ENCODE peak calls at places on chromosome X, in seven cellular contexts. F, M, Y, U, B, D and P are unnamed samples.

GRCh38 chrX:154123241-154124219 is 20.5 kb upstream of the OPN1LW start:
- DNase-seq in Y (peak), D (no peak), F (no peak), B (no peak), U (no peak), M (no peak), P (no peak)

GRCh38 chrX:102345916-102346315 is 93.9 kb downstream of the NXF2B start:
- DNase-seq in U (peak), Y (peak), F (peak), B (no peak), D (no peak), M (peak), P (peak)

GRCh38 chrX:146907391-146908240 is 93.1 kb upstream of the CXorf51A start:
- DNase-seq in U (no peak), M (no peak), B (no peak), F (no peak), Y (no peak), D (no peak), P (no peak)

GRCh38 chrX:44570524-44570923 is 27.9 kb upstream of the FUNDC1 start:
- DNase-seq in M (peak), F (no peak), D (no peak), Y (no peak), B (no peak), U (no peak), P (no peak)

GRCh38 chrX:106999002-106999975 is 723 bp downstream of the MORC4 start:
- DNase-seq in F (peak), U (peak), M (peak), B (no peak), D (peak), Y (peak), P (peak)

GRCh38 chrX:136920001-136920400 is 39.5 kb upstream of the RBMX start:
- DNase-seq in M (no peak), F (no peak), U (no peak), Y (no peak), B (no peak), D (no peak), P (no peak)

GRCh38 chrX:45070116-45071007 is 130.3 kb downstream of the DIPK2B start:
- DNase-seq in B (peak), U (no peak), D (peak), F (no peak), Y (no peak), M (peak), P (peak)

GRCh38 chrX:31397119-31397518 is 325.3 kb upstream of the FTHL17 start:
- DNase-seq in U (no peak), Y (no peak), B (no peak), F (no peak), D (no peak), M (peak), P (no peak)

GRCh38 chrX:8748855-8749254 is 16.9 kb upstream of the ANOS1 start:
- DNase-seq in U (peak), Y (peak), F (no peak), M (peak), B (no peak), D (no peak), P (peak)

GRCh38 chrX:11419102-11419501 is 125.9 kb downstream of the AMELX start:
- DNase-seq in Y (no peak), B (no peak), D (no peak), F (no peak), U (no peak), M (no peak), P (no peak)

GRCh38 chrX:9874483-9874882 is 88.3 kb downstream of the SHROOM2 start:
- DNase-seq in B (no peak), Y (no peak), D (no peak), U (no peak), F (no peak), M (no peak), P (no peak)

GRCh38 chrX:9873952-9874351 is 87.7 kb downstream of the SHROOM2 start:
- DNase-seq in F (no peak), D (peak), U (peak), B (no peak), Y (peak), M (peak), P (peak)

GRCh38 chrX:9875801-9876200 is 89.6 kb downstream of the SHROOM2 start:
- DNase-seq in F (no peak), D (no peak), M (no peak), U (no peak), B (no peak), Y (no peak), P (no peak)

GRCh38 chrX:9878141-9878875 is 88.8 kb upstream of the CLDN34 start:
- DNase-seq in Y (no peak), F (no peak), U (no peak), D (no peak), M (no peak), B (no peak), P (no peak)

DNA sequence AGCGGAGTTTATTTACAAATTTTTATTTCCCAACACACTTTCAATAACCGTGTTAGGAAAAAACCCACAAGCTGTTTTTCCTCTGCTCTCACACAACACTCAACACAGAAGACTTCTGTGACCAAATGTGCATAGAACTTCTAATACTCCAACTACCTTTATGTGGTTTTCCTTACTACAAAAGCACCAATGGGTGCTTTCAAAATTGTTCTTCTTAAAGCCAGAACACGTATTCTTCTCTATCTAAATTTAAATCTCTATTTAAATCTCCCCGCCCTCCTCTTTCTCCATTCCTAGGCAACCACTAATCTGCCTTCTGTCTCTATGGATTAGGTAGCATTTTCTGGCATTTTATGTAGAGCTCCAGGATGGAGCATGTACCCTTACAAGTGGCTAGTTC is 90.0 kb downstream of the SHROOM2 start:
- DNase-seq in D (no peak), U (no peak), F (no peak), Y (no peak), B (no peak), M (no peak), P (no peak)
- TF ChIP-seq CTCF in D (no peak), U (no peak), F (no peak), Y (no peak), B (no peak), M (no peak), P (no peak)

GRCh38 chrX:46645614-46646013 is 72.0 kb downstream of the CHST7 start:
- DNase-seq in B (no peak), Y (no peak), F (no peak), M (no peak), D (no peak), U (no peak), P (no peak)

GRCh38 chrX:46643636-46644035 is 70.1 kb downstream of the CHST7 start:
- DNase-seq in Y (no peak), D (no peak), F (no peak), B (no peak), M (no peak), U (no peak), P (no peak)

GRCh38 chrX:46647251-46647650 is 73.7 kb downstream of the CHST7 start:
- DNase-seq in U (no peak), Y (no peak), B (no peak), F (no peak), M (no peak), D (no peak), P (no peak)

GRCh38 chrX:46637937-46638336 is 64.4 kb downstream of the CHST7 start:
- DNase-seq in F (no peak), Y (no peak), M (no peak), B (no peak), D (peak), U (peak), P (peak)

GRCh38 chrX:46642145-46642544 is 68.6 kb downstream of the CHST7 start:
- DNase-seq in U (no peak), F (no peak), B (no peak), D (no peak), M (peak), Y (no peak), P (no peak)
- TF ChIP-seq CTCF in U (peak), F (peak), B (peak), D (peak), M (peak), Y (peak), P (peak)

GRCh38 chrX:112218388-112218787 is 135.8 kb upstream of the TRPC5 start:
- DNase-seq in M (no peak), Y (no peak), U (no peak), B (no peak), D (no peak), F (no peak), P (no peak)

GRCh38 chrX:112223391-112223790 is 140.8 kb upstream of the TRPC5 start:
- DNase-seq in F (no peak), B (no peak), D (no peak), M (no peak), U (no peak), Y (no peak), P (no peak)
- TF ChIP-seq CTCF in F (no peak), B (no peak), D (no peak), M (no peak), U (no peak), Y (no peak), P (no peak)

GRCh38 chrX:131783555-131784338 is 239.4 kb upstream of the STK26 start:
- DNase-seq in F (no peak), D (peak), B (peak), M (no peak), U (no peak), Y (no peak), P (no peak)

GRCh38 chrX:131779313-131779712 is 235.4 kb downstream of the OR13H1 start:
- DNase-seq in M (no peak), U (no peak), B (no peak), D (no peak), F (no peak), Y (no peak), P (no peak)

DNA sequence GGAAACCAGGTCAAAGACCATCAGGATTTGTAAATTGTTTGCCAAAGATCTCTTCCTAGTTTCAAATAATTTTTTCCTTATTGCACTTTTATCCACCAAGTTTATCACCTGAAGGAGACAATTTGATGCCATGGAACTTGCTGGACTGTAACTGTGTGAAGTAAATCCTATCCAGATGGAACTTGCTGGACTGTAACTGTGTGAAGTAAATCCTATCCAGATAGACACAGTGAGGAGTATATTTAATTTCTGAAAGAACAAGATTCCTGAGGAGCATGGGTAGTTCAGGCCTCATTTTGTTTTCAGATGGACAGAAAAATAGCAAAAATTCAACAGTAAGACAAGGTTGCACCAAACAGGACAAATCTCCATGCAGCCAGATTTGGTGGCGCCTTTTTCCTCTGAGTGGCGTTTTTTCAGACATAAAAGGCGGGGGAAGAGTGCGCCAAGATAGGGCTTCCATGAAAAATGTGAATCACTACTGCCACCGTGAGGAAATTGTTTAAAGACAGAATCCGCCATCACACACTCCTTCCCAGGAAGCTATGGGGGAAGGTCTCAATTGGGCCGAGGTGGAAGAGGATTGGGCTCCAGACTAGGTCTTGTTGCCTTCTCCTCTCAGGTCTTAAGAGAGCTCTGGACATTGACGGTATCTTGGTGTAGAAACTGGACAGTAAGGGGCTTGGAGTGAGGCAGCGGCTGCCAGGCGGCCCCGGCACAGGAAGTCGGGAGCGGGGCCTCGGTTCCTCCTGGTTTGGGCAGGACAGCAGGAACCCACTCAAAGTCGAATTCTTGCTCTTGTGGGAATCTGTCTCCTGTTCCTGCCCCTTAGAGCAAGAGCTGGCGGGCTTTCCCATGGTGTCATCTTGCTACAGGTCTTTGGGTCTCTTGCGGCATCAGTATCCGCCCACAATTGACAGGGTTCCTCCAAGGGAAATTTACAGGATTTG is 234.7 kb downstream of the OR13H1 start:
- DNase-seq in F (no peak), Y (no peak), B (peak), M (no peak), D (peak), U (peak), P (no peak)
- TF ChIP-seq CTCF in F (no peak), Y (peak), B (peak), M (no peak), D (no peak), U (peak), P (no peak)